ENCODE peak calls at places on chromosomes 6 and 20, in five cellular contexts. B is transverse colon, S is body of pancreas, I is GM12891, U is tibial nerve. N is an unnamed sample.

GRCh38 chr20:63968928-63969760 is 586 bp downstream of the ZNF512B start:
- DNase-seq in U (no peak), S (peak), B (peak), I (no peak), N (no peak)

GRCh38 chr20:32559753-32560380 is 25.3 kb downstream of the NOL4L start:
- DNase-seq in B (no peak), U (no peak), I (no peak), S (no peak), N (no peak)

GRCh38 chr6:48111143-48111506 is at the start of gene PTCHD4:
- DNase-seq in B (no peak), U (no peak), S (no peak), I (no peak), N (no peak)

GRCh38 chr6:11460001-11460668 is 77.4 kb upstream of the TMEM170B start:
- DNase-seq in I (no peak), S (no peak), B (no peak), U (no peak), N (no peak)

GRCh38 chr20:52859156-52859887 is 112.8 kb upstream of the TSHZ2 start:
- DNase-seq in I (no peak), S (peak), U (no peak), B (no peak), N (no peak)

GRCh38 chr20:12012241-12013222 is 94.8 kb downstream of the BTBD3 start:
- DNase-seq in S (peak), U (no peak), B (peak), I (peak), N (peak)

GRCh38 chr6:28884423-28885148 is 39.2 kb downstream of the TRIM27 start:
- DNase-seq in S (no peak), U (no peak), I (no peak), B (no peak), N (peak)

GRCh38 chr6:2028457-2029038 is 216.9 kb downstream of the GMDS start:
- DNase-seq in S (no peak), B (no peak), I (peak), U (no peak), N (no peak)

GRCh38 chr20:53922901-53923314 is 147.5 kb downstream of the BCAS1 start:
- DNase-seq in B (peak), I (no peak), U (no peak), S (no peak), N (no peak)

GRCh38 chr20:8693709-8694108 is 375.2 kb upstream of the PLCB4 start:
- DNase-seq in B (no peak), U (no peak), I (no peak), S (no peak), N (no peak)

GRCh38 chr6:11650711-11651110 is 113.2 kb downstream of the TMEM170B start:
- DNase-seq in B (no peak), I (no peak), U (no peak), S (no peak), N (no peak)

GRCh38 chr6:154507209-154507898 is 3.1 kb downstream of the CNKSR3 start:
- DNase-seq in I (no peak), S (no peak), B (no peak), U (no peak), N (no peak)

GRCh38 chr20:19964289-19965263 is 52.6 kb upstream of the NAA20 start:
- DNase-seq in U (no peak), I (no peak), S (peak), B (peak), N (no peak)

GRCh38 chr6:1164600-1164999 is 147.3 kb upstream of the FOXQ1 start:
- DNase-seq in U (no peak), B (no peak), I (no peak), S (no peak), N (no peak)

GRCh38 chr6:118967239-118967638 is 32.3 kb upstream of the MCM9 start:
- DNase-seq in I (no peak), U (no peak), B (no peak), S (no peak), N (no peak)

DNA sequence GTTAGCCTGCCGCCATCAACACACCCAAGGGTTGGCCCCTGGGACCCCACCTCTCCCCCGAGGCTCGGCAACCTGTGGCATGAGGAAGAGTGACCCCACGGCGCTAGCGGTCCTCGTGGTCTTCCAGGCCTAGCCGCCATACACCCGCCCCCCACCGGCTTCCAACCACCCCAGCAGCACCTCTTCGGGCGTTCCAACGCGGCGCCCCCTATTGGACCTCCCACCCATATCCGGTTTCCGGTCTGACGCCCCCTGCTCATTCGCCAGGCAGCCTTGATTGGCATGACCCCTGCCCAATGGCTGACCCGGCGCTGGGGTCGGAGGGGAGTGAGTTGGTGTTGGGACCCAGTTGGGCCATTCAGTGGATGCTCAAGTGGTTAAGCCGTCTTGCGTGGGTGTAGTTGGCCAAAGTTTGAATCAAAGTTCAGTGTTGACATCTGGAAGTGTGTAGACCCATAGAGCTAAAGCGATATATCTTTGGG is at the start of gene GNAS-AS1:
- DNase-seq in S (peak), I (peak), B (peak), U (peak), N (peak)
- TF ChIP-seq POLR2A in S (no peak), I (peak), B (no peak), U (no peak), N (no peak)

DNA sequence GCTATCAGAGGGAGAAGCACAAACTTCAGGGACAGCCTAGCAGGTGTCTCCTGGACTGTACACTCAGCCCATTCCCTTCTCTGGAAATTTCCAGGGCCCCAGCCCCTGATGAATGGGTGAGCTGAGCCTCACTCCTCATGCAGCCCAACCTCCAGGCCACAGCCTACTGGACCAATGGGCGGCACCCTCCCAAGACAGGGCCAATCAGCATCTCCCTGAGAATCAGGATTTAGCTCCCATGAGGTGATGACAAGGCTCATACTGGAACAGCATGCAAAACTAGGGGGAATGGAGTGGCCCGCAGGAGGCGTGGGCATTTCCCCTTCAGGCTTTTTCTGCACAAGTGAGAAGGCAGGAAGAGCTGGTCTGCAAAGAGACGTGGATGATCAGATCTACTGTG is 29.0 kb downstream of the NFATC2 start:
- DNase-seq in I (no peak), S (no peak), U (no peak), B (no peak), N (peak)
- TF ChIP-seq POLR2A in I (no peak), S (no peak), U (no peak), B (no peak), N (no peak)

DNA sequence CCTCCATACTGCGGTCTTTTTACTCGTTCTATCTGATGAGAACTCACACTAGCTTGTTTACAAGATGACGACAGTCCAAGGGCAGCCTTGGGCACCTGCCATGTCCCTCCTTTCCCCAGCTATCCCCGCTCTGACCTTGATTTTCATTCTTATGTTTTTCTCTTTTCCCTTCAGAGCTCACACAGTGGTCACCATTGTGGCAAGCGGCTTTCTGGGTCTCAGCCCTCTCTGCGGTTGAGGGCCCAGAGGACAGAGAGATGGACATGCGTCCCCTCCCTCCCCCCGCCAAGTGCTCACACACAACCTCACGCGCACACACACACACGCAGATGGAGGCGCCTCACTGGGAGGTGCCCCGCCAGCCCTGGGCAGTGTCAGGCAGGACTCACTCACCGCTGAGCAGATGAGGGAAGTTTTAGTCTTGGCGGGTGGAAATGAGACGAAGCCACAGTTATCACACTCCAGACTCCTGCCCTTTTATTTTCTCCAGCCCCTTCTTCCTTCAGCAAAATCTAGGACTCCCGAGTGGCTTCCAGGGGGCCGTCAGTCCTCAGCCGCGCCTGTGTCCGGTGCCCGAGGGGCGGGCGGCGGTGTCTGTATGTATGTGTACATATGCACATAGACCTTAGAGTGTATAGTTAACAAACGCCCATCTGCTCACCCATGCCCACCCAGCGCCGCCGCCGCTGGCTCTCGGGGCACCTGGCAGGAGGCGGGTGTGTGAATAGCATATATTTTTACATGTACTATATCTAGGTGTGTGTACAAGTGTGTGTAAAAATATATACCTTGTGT is 13.8 kb upstream of the MYL9 start:
- DNase-seq in B (no peak), U (no peak), S (peak), I (no peak), N (no peak)
- TF ChIP-seq POLR2A in B (no peak), U (no peak), S (no peak), I (no peak), N (no peak)

GRCh38 chr6:112087136-112087908 is at the start of the genes FAM229B and TUBE1:
- DNase-seq in U (peak), I (peak), B (peak), S (peak), N (peak)
- TF ChIP-seq POLR2A in U (peak), I (peak), B (peak), S (peak), N (peak)

DNA sequence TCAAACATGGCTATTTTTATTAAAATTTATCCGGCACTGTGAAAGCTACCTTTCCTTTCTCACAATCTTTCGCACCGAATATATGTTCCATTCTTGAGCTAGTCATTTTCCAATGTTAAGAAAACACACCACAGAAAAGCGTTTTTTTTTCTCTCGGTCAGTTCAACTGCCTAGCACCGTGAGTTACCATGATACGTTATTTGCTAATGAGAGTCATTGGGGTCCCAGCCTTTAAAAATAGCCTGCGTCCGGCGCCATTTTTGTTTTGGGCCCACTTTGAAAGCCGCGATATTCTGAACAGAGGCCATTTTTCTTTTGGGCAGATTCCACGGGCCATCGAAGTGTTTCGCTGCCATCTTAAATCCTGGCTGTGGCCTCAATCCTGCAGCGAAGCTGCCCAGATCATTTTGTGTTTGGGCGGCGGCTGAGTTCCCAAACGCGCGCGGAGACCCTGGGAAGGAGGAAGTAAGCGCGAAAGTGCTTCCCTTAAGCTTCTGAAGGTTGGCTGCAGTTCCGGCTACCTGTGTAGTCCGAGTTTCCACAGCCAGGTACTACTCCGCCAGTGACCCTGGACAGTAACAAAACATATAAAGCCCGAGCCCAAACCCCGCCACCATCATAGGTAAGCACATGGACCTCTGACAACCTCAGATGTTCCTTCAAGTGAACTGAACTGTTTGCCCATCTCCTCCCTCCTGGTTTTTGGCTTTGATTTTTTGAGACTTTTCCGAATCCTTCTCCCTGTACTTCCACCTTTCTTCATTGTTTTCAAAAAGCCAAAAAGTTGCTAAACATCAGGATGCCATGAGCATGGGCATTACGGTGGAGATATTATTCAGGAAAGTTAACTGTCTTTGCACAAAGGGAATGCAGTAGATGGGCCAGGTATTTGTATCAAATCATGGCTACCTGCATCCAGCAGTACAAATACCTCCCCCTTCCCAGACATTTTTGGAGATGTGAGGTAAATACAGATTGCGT is at the start of gene SLX4IP:
- DNase-seq in S (peak), B (peak), U (peak), I (peak), N (peak)
- TF ChIP-seq POLR2A in S (peak), B (peak), U (no peak), I (peak), N (peak)

DNA sequence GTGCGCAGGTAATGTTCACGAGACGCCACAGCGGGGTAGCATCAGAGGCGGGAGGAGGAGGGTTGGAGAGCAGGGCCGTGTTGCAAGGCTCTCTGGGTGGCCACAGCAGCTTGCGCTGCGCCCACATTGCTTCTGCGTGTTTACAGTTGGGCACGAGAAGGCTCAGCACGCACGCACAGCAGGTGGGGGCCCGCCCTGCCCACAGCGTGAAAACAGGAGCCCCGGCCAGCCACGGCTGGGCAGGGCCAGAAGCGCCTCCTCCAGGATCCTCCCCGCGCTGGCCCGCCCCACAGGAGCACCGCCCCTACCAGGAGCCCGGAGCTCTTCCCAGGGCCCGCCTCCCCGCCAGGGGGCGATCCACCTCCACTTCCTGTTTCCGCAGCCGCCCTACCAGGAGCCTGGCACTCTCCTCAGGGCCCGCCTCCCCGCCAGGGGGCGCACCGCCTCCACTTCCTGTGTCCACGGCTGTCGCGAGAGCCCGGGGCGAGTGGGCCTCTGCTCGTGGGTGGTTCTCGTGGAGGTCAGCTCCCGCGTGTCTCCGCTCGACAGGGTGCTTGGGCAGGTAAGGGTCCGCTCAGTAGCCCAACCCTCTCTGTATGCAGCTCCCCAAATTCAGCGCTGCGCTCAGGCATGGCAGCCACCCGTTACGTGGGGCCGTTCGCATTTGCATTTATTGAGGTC is at the start of gene FAM50B:
- DNase-seq in S (peak), I (peak), B (peak), U (peak), N (peak)
- TF ChIP-seq POLR2A in S (peak), I (no peak), B (no peak), U (peak), N (peak)

GRCh38 chr20:38424404-38424803 is 10.7 kb downstream of the SNHG17 start:
- DNase-seq in B (no peak), U (no peak), S (no peak), I (no peak), N (no peak)
- TF ChIP-seq POLR2A in B (no peak), U (no peak), S (no peak), I (peak), N (no peak)

DNA sequence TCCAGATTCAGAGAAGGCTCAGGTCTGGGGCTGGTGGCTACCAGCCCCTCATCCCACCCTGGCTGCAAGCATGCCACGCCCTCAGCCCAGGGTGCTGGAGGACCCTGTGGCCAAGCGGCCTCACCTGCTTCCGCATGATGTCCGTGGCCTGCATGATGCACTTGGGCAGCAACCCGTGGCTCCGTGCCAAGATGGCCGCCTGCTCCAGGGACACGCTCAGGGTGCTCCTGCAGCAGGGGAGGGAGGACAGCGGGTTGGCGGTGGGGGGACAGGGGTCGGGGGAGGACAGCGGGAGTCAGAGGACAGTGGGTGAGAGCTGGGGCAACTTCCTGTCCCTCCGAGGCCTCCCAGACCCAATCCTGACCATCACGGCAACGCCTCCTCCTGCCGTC is 200.1 kb downstream of the PREX1 start:
- DNase-seq in B (no peak), I (no peak), U (no peak), S (peak), N (no peak)
- TF ChIP-seq POLR2A in B (no peak), I (no peak), U (no peak), S (no peak), N (no peak)

N was measured in erythroblast.